ENCODE peak calls at places on chromosomes 7 and 10, in ten cellular contexts. U is cardiac muscle cell, C is endothelial cell of umbilical vein, I is GM23338, Z is hepatocyte, E is IMR-90, F is foreskin fibroblast, Q is left ventricle myocardium inferior, R is body of pancreas, J is PC-9. M is an unnamed sample.

GRCh38 chr7:126535176-126535575 is 717.6 kb downstream of the GRM8 start:
- DNase-seq in U (no peak), C (no peak), I (no peak), Z (no peak), E (no peak), F (no peak), Q (no peak), R (no peak), J (no peak), M (no peak)

GRCh38 chr10:47326927-47327330 is 4.7 kb downstream of the GDF2 start:
- DNase-seq in U (no peak), C (no peak), I (no peak), Z (no peak), E (no peak), F (no peak), Q (no peak), R (no peak), J (no peak), M (no peak)

GRCh38 chr7:128725524-128725923 is 13.6 kb upstream of the CALU start:
- DNase-seq in U (no peak), C (no peak), I (no peak), Z (no peak), E (no peak), F (no peak), Q (no peak), R (no peak), J (no peak), M (no peak)

GRCh38 chr7:139127648-139128047 is 18.1 kb upstream of the ZC3HAV1 start:
- DNase-seq in U (peak), C (peak), I (no peak), Z (no peak), E (peak), F (no peak), Q (no peak), R (no peak), J (no peak), M (no peak)

GRCh38 chr7:106126170-106126938 is 14.2 kb upstream of the SYPL1 start:
- DNase-seq in U (peak), C (peak), I (no peak), Z (no peak), E (peak), F (peak), Q (no peak), R (no peak), J (peak), M (no peak)

GRCh38 chr10:109966961-109967738 is 40.6 kb upstream of the ADD3 start:
- DNase-seq in U (peak), C (peak), I (peak), Z (peak), E (peak), F (peak), Q (peak), R (peak), J (peak), M (no peak)

GRCh38 chr7:81333004-81333403 is 414.2 kb upstream of the SEMA3C start:
- DNase-seq in U (peak), C (peak), I (no peak), Z (no peak), E (peak), F (peak), Q (no peak), R (no peak), J (no peak), M (no peak)

GRCh38 chr7:7595451-7595850 is 28.8 kb downstream of the MIOS start:
- DNase-seq in U (peak), C (peak), I (no peak), Z (peak), E (peak), F (no peak), Q (no peak), R (no peak), J (no peak), M (peak)

GRCh38 chr7:90119178-90119971 is 34.9 kb upstream of the STEAP1 start:
- DNase-seq in U (peak), C (no peak), I (peak), Z (peak), E (peak), F (no peak), Q (peak), R (peak), J (no peak), M (no peak)

GRCh38 chr10:25017247-25017590 is 807 bp downstream of the THNSL1 start:
- DNase-seq in U (peak), C (no peak), I (peak), Z (peak), E (peak), F (no peak), Q (no peak), R (peak), J (no peak), M (no peak)

DNA sequence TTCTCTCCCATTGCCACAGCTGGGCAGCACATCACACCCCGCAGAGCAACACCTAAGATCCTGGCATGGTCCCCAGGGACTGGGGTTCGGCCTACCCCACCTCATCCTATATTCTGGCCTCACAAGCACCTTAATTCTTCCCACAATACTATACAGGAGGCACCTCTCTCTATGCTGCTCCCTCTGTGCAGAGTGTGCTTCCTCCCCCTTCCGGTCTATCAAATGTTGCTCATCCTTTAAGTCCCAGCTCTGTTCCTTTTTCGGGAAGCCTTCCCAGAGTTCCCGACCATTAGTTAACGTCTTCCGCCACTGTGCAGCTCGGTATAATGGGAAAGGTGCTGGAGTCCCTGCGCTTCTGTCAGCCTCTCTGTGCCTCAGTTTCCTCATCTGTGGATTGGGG is 21.8 kb downstream of the PALD1 start:
- DNase-seq in U (no peak), C (no peak), I (no peak), Z (no peak), E (no peak), F (no peak), Q (no peak), R (no peak), J (no peak), M (no peak)
- TF ChIP-seq CTCF in U (no peak), C (no peak), I (no peak), Z (no peak), E (no peak), F (no peak), Q (no peak), R (no peak), J (no peak), M (no peak)

GRCh38 chr7:121178869-121179497 is 149.8 kb upstream of the WNT16 start:
- DNase-seq in U (no peak), C (no peak), I (no peak), Z (no peak), E (no peak), F (no peak), Q (no peak), R (no peak), J (no peak), M (no peak)
- H3K4me3 ChIP-seq in U (no peak), C (no peak), I (no peak), Z (no peak), E (no peak), F (no peak), Q (no peak), R (no peak), J (no peak), M (no peak)

GRCh38 chr10:23693398-23693797 is 254.5 kb downstream of the OTUD1 start:
- DNase-seq in U (no peak), C (no peak), I (peak), Z (no peak), E (no peak), F (no peak), Q (no peak), R (peak), J (no peak), M (no peak)
- TF ChIP-seq CTCF in U (no peak), C (no peak), I (peak), Z (no peak), E (no peak), F (no peak), Q (no peak), R (no peak), J (no peak), M (no peak)

DNA sequence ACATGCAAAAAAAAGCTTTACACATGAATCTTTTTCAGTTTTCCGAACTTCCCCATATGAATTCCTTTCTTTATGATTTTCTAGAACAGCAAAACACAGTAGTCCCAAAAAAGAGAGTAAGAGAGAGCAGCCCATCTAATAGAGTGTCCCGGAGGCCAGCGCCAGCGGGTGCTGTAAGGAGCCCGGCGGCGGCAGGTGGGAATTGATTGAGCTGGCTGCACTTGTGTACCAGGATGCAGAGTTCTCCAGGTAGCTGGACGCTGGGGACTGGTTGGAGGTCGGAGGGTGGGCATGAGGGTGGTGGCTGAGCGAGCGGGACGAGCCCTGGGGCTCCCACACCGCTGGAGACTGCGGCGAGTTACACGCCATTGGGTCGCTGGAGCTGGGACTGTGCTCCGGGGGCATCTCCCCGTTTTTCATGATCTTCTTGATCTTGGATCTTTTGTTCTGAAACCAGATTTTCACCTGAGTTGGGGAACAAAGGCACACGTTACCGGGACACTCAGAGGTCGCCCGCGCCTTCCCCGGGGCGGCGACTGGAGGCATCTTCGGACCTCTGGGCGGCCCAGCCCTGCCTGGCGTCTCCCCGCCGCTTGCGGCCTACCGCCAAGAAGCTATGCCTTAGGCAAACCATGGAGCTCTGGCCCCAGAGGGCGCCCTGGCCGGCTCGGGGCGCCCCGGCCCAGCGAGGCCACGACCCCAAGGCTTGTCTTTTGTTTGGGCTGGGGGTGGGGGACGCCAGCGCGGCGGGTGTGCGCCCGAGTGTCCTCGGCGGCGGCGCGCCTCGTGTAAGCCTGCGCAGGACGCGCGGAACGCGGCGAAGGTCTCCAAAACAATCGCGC is 3.8 kb downstream of the DLX5 start:
- DNase-seq in U (no peak), C (no peak), I (peak), Z (no peak), E (no peak), F (no peak), Q (no peak), R (no peak), J (no peak), M (no peak)
- H3K4me3 ChIP-seq in U (peak), C (no peak), I (peak), Z (peak), E (no peak), F (no peak), Q (peak), R (no peak), J (no peak), M (no peak)

DNA sequence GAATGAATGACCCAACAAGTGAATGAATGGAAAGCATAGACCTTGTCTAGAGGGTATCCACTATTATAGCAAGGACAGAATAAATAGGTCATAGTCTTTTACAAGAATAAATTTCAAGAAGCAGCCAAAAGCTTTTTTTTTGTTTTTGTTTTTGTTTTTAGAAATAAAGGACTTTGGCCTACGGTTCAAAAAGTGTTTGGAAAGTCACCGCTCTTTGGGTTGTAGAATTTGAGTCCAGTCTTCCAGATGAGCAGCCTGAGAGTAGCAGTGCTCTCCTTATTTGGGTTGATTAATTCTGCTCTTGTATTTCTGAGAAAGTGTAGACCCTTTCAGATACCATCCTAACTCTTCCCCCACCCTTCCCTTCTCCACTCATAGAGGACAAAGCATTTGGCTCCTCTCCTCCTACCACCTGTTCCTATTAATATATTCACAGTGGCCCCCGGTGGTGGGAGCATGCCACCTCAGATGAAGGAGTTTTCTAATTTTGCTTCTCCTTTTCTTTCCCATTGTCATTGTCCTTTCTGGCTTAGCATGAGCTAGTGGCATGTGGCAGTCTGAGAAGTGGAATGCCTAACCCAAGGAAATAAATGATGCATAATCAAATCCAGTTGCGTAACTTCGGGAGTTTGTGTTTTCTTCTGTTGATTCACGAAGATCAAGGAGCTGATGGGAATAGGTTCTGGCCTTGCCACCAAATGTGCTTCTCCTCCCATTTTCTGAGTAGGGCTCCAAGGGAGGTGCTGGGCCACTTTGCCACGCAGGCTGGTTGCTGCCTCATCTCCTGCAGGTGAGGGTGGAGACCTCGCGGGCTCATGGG is 114.7 kb downstream of the CHN2 start:
- DNase-seq in U (peak), C (peak), I (peak), Z (no peak), E (no peak), F (no peak), Q (no peak), R (no peak), J (no peak), M (no peak)
- TF ChIP-seq CTCF in U (peak), C (peak), I (peak), Z (peak), E (no peak), F (no peak), Q (no peak), R (no peak), J (peak), M (no peak)

DNA sequence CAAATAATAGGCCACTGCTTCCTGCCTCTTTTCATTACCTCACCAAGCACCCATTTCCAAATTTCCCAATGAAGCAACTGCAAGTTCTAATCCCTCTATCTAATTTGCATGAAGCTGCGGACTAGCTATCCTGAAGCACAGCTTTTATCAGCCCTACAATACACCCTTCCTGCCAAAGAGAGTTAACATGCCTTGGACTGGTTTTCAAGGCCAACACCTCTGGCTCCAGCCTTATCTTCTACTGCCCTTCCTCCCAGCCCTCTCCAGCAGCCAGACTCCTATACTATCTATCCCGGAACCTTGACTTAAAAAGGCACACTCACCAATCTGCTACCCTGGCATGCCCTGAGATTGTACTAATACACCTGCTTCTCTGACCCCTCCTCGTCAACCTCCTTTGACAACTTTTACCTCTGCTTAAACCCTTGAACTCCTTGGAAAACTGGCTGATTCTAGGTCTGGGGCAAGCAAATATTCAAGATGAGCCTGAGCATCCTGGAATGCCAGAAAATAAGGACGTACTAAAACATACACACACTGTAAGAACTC is 73.4 kb downstream of the SGMS1 start:
- DNase-seq in U (peak), C (no peak), I (peak), Z (peak), E (peak), F (no peak), Q (no peak), R (peak), J (no peak), M (no peak)
- H3K4me3 ChIP-seq in U (no peak), C (no peak), I (no peak), Z (no peak), E (no peak), F (no peak), Q (no peak), R (no peak), J (no peak), M (no peak)

M was measured in AG09309.